ENCODE peak calls at places on chromosomes 4 and X, in nine cellular contexts. One of them, this sample, is unnamed.
A peak's percentile ranks its signal among the peaks of the same experiment; 100 is the strongest.

GRCh38 chrX:17372052-17372451 is 2.9 kb upstream of the NHS start:
- DNase-seq in psoas muscle: no peak
- DNase-seq in cardiac fibroblast: no peak
- DNase-seq in HFF-Myc: no peak
- DNase-seq in Calu3: no peak
- DNase-seq in sigmoid colon: no peak
- DNase-seq in pancreas: no peak
- DNase-seq in nephron progenitor cell: no peak
- DNase-seq in Peyer's patch: no peak
- DNase-seq in this sample: no peak

GRCh38 chrX:136780738-136781137 is at the start of gene ARHGEF6:
- DNase-seq in psoas muscle: no peak
- DNase-seq in cardiac fibroblast: peak; percentile 29
- DNase-seq in pancreas: no peak
- DNase-seq in Peyer's patch: no peak
- DNase-seq in HFF-Myc: no peak
- DNase-seq in sigmoid colon: no peak
- DNase-seq in Calu3: no peak
- DNase-seq in nephron progenitor cell: no peak
- DNase-seq in this sample: no peak

GRCh38 chr4:56241500-56241899 is 145.8 kb downstream of the AASDH start:
- DNase-seq in pancreas: no peak
- DNase-seq in sigmoid colon: no peak
- DNase-seq in HFF-Myc: no peak
- DNase-seq in Peyer's patch: no peak
- DNase-seq in psoas muscle: no peak
- DNase-seq in Calu3: no peak
- DNase-seq in cardiac fibroblast: no peak
- DNase-seq in nephron progenitor cell: no peak
- DNase-seq in this sample: no peak

GRCh38 chrX:16465081-16465876 is 184.7 kb upstream of the S100G start:
- DNase-seq in psoas muscle: no peak
- DNase-seq in Peyer's patch: no peak
- DNase-seq in HFF-Myc: no peak
- DNase-seq in sigmoid colon: no peak
- DNase-seq in Calu3: no peak
- DNase-seq in nephron progenitor cell: no peak
- DNase-seq in pancreas: no peak
- DNase-seq in cardiac fibroblast: peak; percentile 77
- DNase-seq in this sample: no peak

GRCh38 chr4:86338521-86338920 is 21.3 kb downstream of the MAPK10 start:
- DNase-seq in HFF-Myc: no peak
- DNase-seq in nephron progenitor cell: no peak
- DNase-seq in cardiac fibroblast: peak; percentile 47
- DNase-seq in Peyer's patch: no peak
- DNase-seq in pancreas: no peak
- DNase-seq in Calu3: no peak
- DNase-seq in psoas muscle: no peak
- DNase-seq in sigmoid colon: no peak
- DNase-seq in this sample: no peak

GRCh38 chr4:86974481-86975050 is 39.8 kb downstream of the AFF1 start:
- DNase-seq in pancreas: no peak
- DNase-seq in Calu3: no peak
- DNase-seq in psoas muscle: no peak
- DNase-seq in HFF-Myc: no peak
- DNase-seq in cardiac fibroblast: peak; percentile 26
- DNase-seq in Peyer's patch: no peak
- DNase-seq in sigmoid colon: no peak
- DNase-seq in nephron progenitor cell: no peak
- DNase-seq in this sample: no peak

GRCh38 chr4:176259330-176260090 is 9.5 kb downstream of the ASB5 start:
- DNase-seq in nephron progenitor cell: no peak
- DNase-seq in sigmoid colon: no peak
- DNase-seq in Calu3: no peak
- DNase-seq in Peyer's patch: no peak
- DNase-seq in HFF-Myc: no peak
- DNase-seq in pancreas: no peak
- DNase-seq in psoas muscle: no peak
- DNase-seq in cardiac fibroblast: peak; percentile 71
- DNase-seq in this sample: no peak

GRCh38 chrX:68832101-68832416 is 3.2 kb downstream of the EFNB1 start:
- DNase-seq in HFF-Myc: no peak
- DNase-seq in Calu3: no peak
- DNase-seq in Peyer's patch: peak; percentile 64
- DNase-seq in cardiac fibroblast: peak; percentile 80
- DNase-seq in nephron progenitor cell: no peak
- DNase-seq in pancreas: no peak
- DNase-seq in sigmoid colon: peak; percentile 82
- DNase-seq in psoas muscle: peak; percentile 46
- DNase-seq in this sample: peak; percentile 60

GRCh38 chr4:76540496-76540895 is 105.5 kb downstream of the SHROOM3 start:
- DNase-seq in nephron progenitor cell: no peak
- DNase-seq in cardiac fibroblast: no peak
- DNase-seq in psoas muscle: no peak
- DNase-seq in HFF-Myc: no peak
- DNase-seq in Calu3: no peak
- DNase-seq in sigmoid colon: no peak
- DNase-seq in pancreas: no peak
- DNase-seq in Peyer's patch: no peak
- DNase-seq in this sample: no peak

GRCh38 chrX:149151805-149152757 is 353.0 kb downstream of the IDS start:
- DNase-seq in pancreas: no peak
- DNase-seq in nephron progenitor cell: no peak
- DNase-seq in cardiac fibroblast: peak; percentile 91
- DNase-seq in Calu3: no peak
- DNase-seq in psoas muscle: no peak
- DNase-seq in sigmoid colon: no peak
- DNase-seq in HFF-Myc: no peak
- DNase-seq in Peyer's patch: no peak
- DNase-seq in this sample: no peak

GRCh38 chr4:81648576-81649272 is 177.0 kb upstream of the RASGEF1B start:
- DNase-seq in Calu3: no peak
- DNase-seq in cardiac fibroblast: no peak
- DNase-seq in HFF-Myc: no peak
- DNase-seq in pancreas: no peak
- DNase-seq in nephron progenitor cell: no peak
- DNase-seq in sigmoid colon: no peak
- DNase-seq in psoas muscle: no peak
- DNase-seq in Peyer's patch: no peak
- DNase-seq in this sample: peak; percentile 15

GRCh38 chrX:78831523-78831922 is 84.0 kb downstream of the LPAR4 start:
- DNase-seq in Peyer's patch: no peak
- DNase-seq in HFF-Myc: no peak
- DNase-seq in sigmoid colon: no peak
- DNase-seq in nephron progenitor cell: no peak
- DNase-seq in Calu3: no peak
- DNase-seq in cardiac fibroblast: no peak
- DNase-seq in psoas muscle: no peak
- DNase-seq in pancreas: no peak
- DNase-seq in this sample: peak; percentile 6

GRCh38 chr4:168717852-168718251 is 221.0 kb downstream of the PALLD start:
- DNase-seq in psoas muscle: no peak
- DNase-seq in nephron progenitor cell: no peak
- DNase-seq in HFF-Myc: no peak
- DNase-seq in sigmoid colon: no peak
- DNase-seq in Peyer's patch: no peak
- DNase-seq in cardiac fibroblast: peak; percentile 84
- DNase-seq in pancreas: no peak
- DNase-seq in Calu3: no peak
- DNase-seq in this sample: no peak

DNA sequence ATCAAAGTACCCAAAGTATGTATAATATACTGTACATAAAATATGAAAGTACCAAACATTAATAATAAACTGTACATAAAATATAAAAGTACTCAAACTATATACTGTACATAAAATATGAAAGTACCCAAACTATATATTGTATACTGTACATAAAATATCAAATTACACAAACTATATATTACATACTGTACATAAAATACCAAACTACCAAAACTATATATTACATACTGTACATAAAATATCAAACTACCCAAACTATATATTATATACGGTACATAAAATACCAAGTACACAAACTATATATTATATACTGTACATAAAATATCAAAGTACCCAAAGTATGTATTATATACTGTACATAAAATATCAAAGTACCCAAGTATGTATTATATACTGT is 723.7 kb downstream of the CWH43 start:
- DNase-seq in HFF-Myc: no peak
- DNase-seq in sigmoid colon: no peak
- DNase-seq in Calu3: no peak
- DNase-seq in pancreas: no peak
- DNase-seq in psoas muscle: no peak
- DNase-seq in cardiac fibroblast: no peak
- DNase-seq in nephron progenitor cell: no peak
- DNase-seq in Peyer's patch: no peak
- DNase-seq in this sample: no peak
- TF ChIP-seq CTCF in HFF-Myc: no peak
- TF ChIP-seq CTCF in sigmoid colon: no peak
- TF ChIP-seq CTCF in Calu3: no peak
- TF ChIP-seq CTCF in pancreas: no peak
- TF ChIP-seq CTCF in psoas muscle: no peak
- TF ChIP-seq CTCF in cardiac fibroblast: no peak
- TF ChIP-seq CTCF in nephron progenitor cell: no peak
- TF ChIP-seq CTCF in Peyer's patch: no peak
- TF ChIP-seq CTCF in this sample: no peak

GRCh38 chr4:77599378-77599777 is 6.2 kb upstream of the CXCL13 start:
- DNase-seq in cardiac fibroblast: peak; percentile 62
- DNase-seq in sigmoid colon: no peak
- DNase-seq in pancreas: no peak
- DNase-seq in Peyer's patch: no peak
- DNase-seq in nephron progenitor cell: peak; percentile 29
- DNase-seq in Calu3: peak; percentile 51
- DNase-seq in psoas muscle: no peak
- DNase-seq in HFF-Myc: no peak
- DNase-seq in this sample: no peak
- TF ChIP-seq CTCF in cardiac fibroblast: peak; percentile 75
- TF ChIP-seq CTCF in sigmoid colon: peak; percentile 25
- TF ChIP-seq CTCF in pancreas: peak; percentile 57
- TF ChIP-seq CTCF in Peyer's patch: peak; percentile 55
- TF ChIP-seq CTCF in nephron progenitor cell: peak; percentile 48
- TF ChIP-seq CTCF in Calu3: peak; percentile 27
- TF ChIP-seq CTCF in psoas muscle: peak; percentile 30
- TF ChIP-seq CTCF in HFF-Myc: peak; percentile 69
- TF ChIP-seq CTCF in this sample: peak; percentile 51

GRCh38 chr4:156971168-156971601 is 414 bp downstream of the PDGFC start:
- DNase-seq in pancreas: peak; percentile 73
- DNase-seq in nephron progenitor cell: peak; percentile 60
- DNase-seq in Calu3: peak; percentile 44
- DNase-seq in HFF-Myc: no peak
- DNase-seq in psoas muscle: peak; percentile 21
- DNase-seq in sigmoid colon: peak; percentile 67
- DNase-seq in Peyer's patch: peak; percentile 58
- DNase-seq in cardiac fibroblast: no peak
- DNase-seq in this sample: peak; percentile 22

GRCh38 chr4:156971623-156972369 is at the start of gene PDGFC:
- DNase-seq in Calu3: peak; percentile 85
- DNase-seq in sigmoid colon: peak; percentile 91
- DNase-seq in Peyer's patch: peak; percentile 78
- DNase-seq in nephron progenitor cell: peak; percentile 88
- DNase-seq in HFF-Myc: no peak
- DNase-seq in psoas muscle: peak; percentile 77
- DNase-seq in cardiac fibroblast: peak; percentile 74
- DNase-seq in pancreas: peak; percentile 90
- DNase-seq in this sample: peak; percentile 32

GRCh38 chr4:156970501-156971167 is 965 bp downstream of the PDGFC start:
- DNase-seq in nephron progenitor cell: peak; percentile 70
- DNase-seq in sigmoid colon: peak; percentile 87
- DNase-seq in Calu3: peak; percentile 55
- DNase-seq in cardiac fibroblast: peak; percentile 74
- DNase-seq in Peyer's patch: peak; percentile 66
- DNase-seq in HFF-Myc: no peak
- DNase-seq in psoas muscle: peak; percentile 66
- DNase-seq in pancreas: peak; percentile 81
- DNase-seq in this sample: no peak

GRCh38 chr4:156968479-156968984 is 3.1 kb downstream of the PDGFC start:
- DNase-seq in cardiac fibroblast: peak; percentile 92
- DNase-seq in pancreas: peak; percentile 63
- DNase-seq in Peyer's patch: no peak
- DNase-seq in nephron progenitor cell: peak; percentile 73
- DNase-seq in sigmoid colon: peak; percentile 82
- DNase-seq in Calu3: peak; percentile 76
- DNase-seq in psoas muscle: peak; percentile 33
- DNase-seq in HFF-Myc: peak; percentile 77
- DNase-seq in this sample: peak; percentile 25

DNA sequence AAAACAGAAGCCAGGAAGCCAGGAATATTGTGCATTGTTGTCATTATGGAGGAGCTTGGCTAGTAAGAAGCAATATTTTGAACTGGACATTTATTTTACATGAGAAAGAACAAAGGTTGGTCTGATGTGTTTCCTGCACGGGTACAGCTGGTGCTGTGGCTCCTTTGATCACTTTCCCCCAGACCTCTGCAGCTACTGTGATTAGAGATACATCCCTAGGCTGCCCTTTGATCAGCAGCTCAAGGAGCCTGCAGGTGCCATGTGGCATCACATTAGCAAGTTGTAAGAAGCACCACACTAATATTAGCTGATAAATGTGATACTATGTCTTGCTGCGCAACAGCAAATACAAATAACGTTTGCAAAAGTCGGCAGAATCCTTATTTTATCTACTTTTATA is 2.5 kb downstream of the PDGFC start:
- DNase-seq in cardiac fibroblast: no peak
- DNase-seq in pancreas: no peak
- DNase-seq in Calu3: no peak
- DNase-seq in nephron progenitor cell: no peak
- DNase-seq in Peyer's patch: no peak
- DNase-seq in sigmoid colon: no peak
- DNase-seq in psoas muscle: no peak
- DNase-seq in HFF-Myc: no peak
- DNase-seq in this sample: no peak
- TF ChIP-seq CTCF in cardiac fibroblast: no peak
- TF ChIP-seq CTCF in pancreas: no peak
- TF ChIP-seq CTCF in Calu3: no peak
- TF ChIP-seq CTCF in nephron progenitor cell: no peak
- TF ChIP-seq CTCF in Peyer's patch: no peak
- TF ChIP-seq CTCF in sigmoid colon: no peak
- TF ChIP-seq CTCF in psoas muscle: no peak
- TF ChIP-seq CTCF in HFF-Myc: no peak
- TF ChIP-seq CTCF in this sample: no peak

GRCh38 chr4:183758006-183758734 is 99.1 kb downstream of the TRAPPC11 start:
- DNase-seq in pancreas: no peak
- DNase-seq in sigmoid colon: no peak
- DNase-seq in Peyer's patch: no peak
- DNase-seq in nephron progenitor cell: peak; percentile 56
- DNase-seq in HFF-Myc: no peak
- DNase-seq in Calu3: no peak
- DNase-seq in psoas muscle: peak; percentile 44
- DNase-seq in cardiac fibroblast: peak; percentile 25
- DNase-seq in this sample: no peak
- TF ChIP-seq CTCF in pancreas: no peak
- TF ChIP-seq CTCF in sigmoid colon: no peak
- TF ChIP-seq CTCF in Peyer's patch: no peak
- TF ChIP-seq CTCF in nephron progenitor cell: peak; percentile 47
- TF ChIP-seq CTCF in HFF-Myc: peak; percentile 43
- TF ChIP-seq CTCF in Calu3: no peak
- TF ChIP-seq CTCF in psoas muscle: no peak
- TF ChIP-seq CTCF in cardiac fibroblast: peak; percentile 50
- TF ChIP-seq CTCF in this sample: no peak

GRCh38 chr4:16237715-16238114 is 11.4 kb upstream of the TAPT1 start:
- DNase-seq in Peyer's patch: no peak
- DNase-seq in cardiac fibroblast: no peak
- DNase-seq in pancreas: no peak
- DNase-seq in sigmoid colon: no peak
- DNase-seq in HFF-Myc: no peak
- DNase-seq in Calu3: no peak
- DNase-seq in nephron progenitor cell: no peak
- DNase-seq in psoas muscle: no peak
- DNase-seq in this sample: no peak
- TF ChIP-seq CTCF in Peyer's patch: no peak
- TF ChIP-seq CTCF in cardiac fibroblast: no peak
- TF ChIP-seq CTCF in pancreas: no peak
- TF ChIP-seq CTCF in sigmoid colon: no peak
- TF ChIP-seq CTCF in HFF-Myc: no peak
- TF ChIP-seq CTCF in Calu3: no peak
- TF ChIP-seq CTCF in nephron progenitor cell: no peak
- TF ChIP-seq CTCF in psoas muscle: no peak
- TF ChIP-seq CTCF in this sample: no peak

This sample was measured in GM10248.